ENCODE peak calls at places on chromosomes 13 and 19, in eight cellular contexts. A is hypothalamus; P is fibroblast of mammary gland; T is mammary epithelial cell; H is GM23248; J is stimulated activated CD4-positive, alpha-beta T cell treated with anti-CD3 and anti-CD28 coated beads, Interleukin-15, amount 100 ng/mL, for 24 hours; E is fibroblast of the conjunctiva; Y is endodermal cell. C is an unnamed sample.

GRCh38 chr13:21671793-21672680 is 1.2 kb downstream of the FGF9 start:
- DNase-seq in A (no peak), P (no peak), T (no peak), H (no peak), J (no peak), E (no peak), Y (peak; percentile 49), C (no peak)

GRCh38 chr13:43787998-43788397 is 1.2 kb upstream of the ENOX1 start:
- DNase-seq in A (no peak), P (peak; percentile 75), T (no peak), H (peak; percentile 72), J (no peak), E (peak; percentile 57), Y (no peak), C (no peak)

GRCh38 chr19:12163841-12164240 is 945 bp downstream of the ZNF136 start:
- DNase-seq in A (no peak), P (peak; percentile 51), T (peak; percentile 17), H (peak; percentile 87), J (no peak), E (no peak), Y (no peak), C (no peak)

GRCh38 chr19:33212773-33213172 is 12.9 kb downstream of the SLC7A10 start:
- DNase-seq in A (no peak), P (no peak), T (no peak), H (no peak), J (no peak), E (no peak), Y (no peak), C (no peak)

GRCh38 chr13:39684531-39685137 is 29.2 kb downstream of the COG6 start:
- DNase-seq in A (no peak), P (peak; percentile 64), T (peak; percentile 16), H (peak; percentile 81), J (no peak), E (peak; percentile 40), Y (no peak), C (no peak)

GRCh38 chr13:39410089-39410901 is 192.7 kb downstream of the LHFPL6 start:
- DNase-seq in A (no peak), P (peak; percentile 86), T (peak; percentile 10), H (peak; percentile 76), J (no peak), E (peak; percentile 55), Y (no peak), C (no peak)

GRCh38 chr13:82606008-82606407 is 1276.3 kb downstream of the SLITRK1 start:
- DNase-seq in A (no peak), P (no peak), T (no peak), H (no peak), J (no peak), E (no peak), Y (no peak), C (no peak)

GRCh38 chr19:4171676-4172075 is 10.7 kb downstream of the SIRT6 start:
- DNase-seq in A (no peak), P (no peak), T (no peak), H (no peak), J (no peak), E (no peak), Y (peak; percentile 48), C (no peak)

GRCh38 chr13:50128406-50129048 is 113.3 kb downstream of the KCNRG start:
- DNase-seq in A (no peak), P (no peak), T (no peak), H (no peak), J (peak; percentile 48), E (no peak), Y (peak; percentile 65), C (peak; percentile 26)

GRCh38 chr19:16836115-16836905 is 7.1 kb downstream of the SIN3B start:
- DNase-seq in A (no peak), P (peak; percentile 49), T (peak; percentile 54), H (peak; percentile 14), J (no peak), E (no peak), Y (peak; percentile 64), C (peak; percentile 27)

GRCh38 chr19:45781282-45782161 is 768 bp downstream of the DMPK start:
- DNase-seq in A (no peak), P (no peak), T (peak; percentile 66), H (peak; percentile 61), J (no peak), E (no peak), Y (no peak), C (no peak)

GRCh38 chr19:35704218-35704617 is at the start of gene ZBTB32:
- DNase-seq in A (no peak), P (peak; percentile 69), T (peak; percentile 40), H (peak; percentile 74), J (peak; percentile 47), E (no peak), Y (peak; percentile 91), C (peak; percentile 43)

GRCh38 chr19:3683866-3684816 is 16.1 kb downstream of the PIP5K1C start:
- DNase-seq in A (no peak), P (peak; percentile 62), T (no peak), H (no peak), J (no peak), E (no peak), Y (peak; percentile 60), C (peak; percentile 46)

GRCh38 chr13:44191504-44192171 is 182.0 kb upstream of the SERP2 start:
- DNase-seq in A (peak; percentile 7), P (peak; percentile 93), T (peak; percentile 70), H (peak; percentile 90), J (peak; percentile 41), E (peak; percentile 86), Y (peak; percentile 70), C (peak; percentile 53)

GRCh38 chr19:34484328-34484727 is 2.8 kb downstream of the WTIP start:
- DNase-seq in A (no peak), P (no peak), T (no peak), H (no peak), J (no peak), E (no peak), Y (no peak), C (no peak)

GRCh38 chr13:34864650-34865049 is 77.4 kb upstream of the NBEA start:
- DNase-seq in A (no peak), P (peak; percentile 12), T (no peak), H (no peak), J (no peak), E (no peak), Y (no peak), C (no peak)

GRCh38 chr19:49542446-49542845 is 14.6 kb downstream of the RCN3 start:
- DNase-seq in A (no peak), P (no peak), T (no peak), H (no peak), J (no peak), E (no peak), Y (no peak), C (no peak)

GRCh38 chr13:49649244-49649962 is 21.1 kb downstream of the ARL11 start:
- DNase-seq in A (no peak), P (peak; percentile 58), T (peak; percentile 20), H (peak; percentile 52), J (no peak), E (no peak), Y (no peak), C (no peak)

GRCh38 chr13:73870970-73871935 is 263.0 kb downstream of the KLF12 start:
- DNase-seq in A (no peak), P (peak; percentile 89), T (no peak), H (peak; percentile 86), J (peak; percentile 18), E (peak; percentile 71), Y (peak; percentile 64), C (peak; percentile 54)

GRCh38 chr13:109764474-109765292 is 21.7 kb downstream of the IRS2 start:
- DNase-seq in A (no peak), P (peak; percentile 59), T (peak; percentile 59), H (peak; percentile 46), J (peak; percentile 19), E (no peak), Y (no peak), C (peak; percentile 61)